ENCODE peak calls at places on chromosome 14, in six cellular contexts. K is psoas muscle, Y is Peyer's patch, A is neural progenitor cell, G is breast epithelium, M is cardiac muscle cell. E is an unnamed sample. For H3K4me1, the result is how much of the 10 kb centered on the place peaks cover.

GRCh38 chr14:29458547-29458946 is 469.1 kb downstream of the PRKD1 start:
- DNase-seq in Y (no peak), M (no peak), G (no peak), A (no peak), K (no peak), E (no peak)

GRCh38 chr14:77707724-77708408 is at the start of the genes ALKBH1 and SLIRP:
- DNase-seq in Y (peak), M (peak), G (peak), K (peak), A (peak), E (peak)

GRCh38 chr14:24238527-24239037 is 3.8 kb downstream of the TINF2 start:
- DNase-seq in M (no peak), K (no peak), A (no peak), Y (no peak), G (no peak), E (no peak)

GRCh38 chr14:78254911-78255431 is 84.8 kb downstream of the NRXN3 start:
- DNase-seq in Y (no peak), M (no peak), K (no peak), A (no peak), G (no peak), E (no peak)

GRCh38 chr14:76546426-76547221 is 170.7 kb downstream of the ESRRB start:
- DNase-seq in G (no peak), M (peak), K (no peak), A (peak), Y (no peak), E (no peak)

GRCh38 chr14:55802986-55803431 is 223.0 kb downstream of the KTN1 start:
- DNase-seq in A (no peak), M (no peak), Y (no peak), G (no peak), K (no peak), E (no peak)

GRCh38 chr14:105312973-105313372 is 1.6 kb upstream of the PACS2 start:
- DNase-seq in K (no peak), Y (no peak), M (no peak), G (no peak), A (no peak), E (no peak)

GRCh38 chr14:76867536-76868452 is 41.6 kb downstream of the LRRC74A start:
- DNase-seq in K (no peak), G (no peak), Y (peak), A (no peak), M (no peak), E (no peak)

GRCh38 chr14:65044596-65044959 is 57.7 kb downstream of the MAX start:
- DNase-seq in Y (no peak), A (no peak), G (no peak), K (no peak), M (no peak), E (no peak)

GRCh38 chr14:94471045-94471444 is 5.0 kb downstream of the SERPINA9 start:
- DNase-seq in Y (no peak), M (no peak), G (no peak), A (no peak), K (no peak), E (no peak)

GRCh38 chr14:64562432-64562831 is 12.7 kb downstream of the PPP1R36 start:
- DNase-seq in Y (no peak), M (no peak), G (no peak), K (no peak), A (no peak), E (no peak)

GRCh38 chr14:21040370-21040925 is 1.7 kb upstream of the RNASE7 start:
- DNase-seq in G (no peak), M (no peak), K (no peak), A (no peak), Y (no peak), E (no peak)
- H3K4me1 ChIP-seq in G (under half), M (under half), K (half or more), A (under half), Y (under half), E (under half)

DNA sequence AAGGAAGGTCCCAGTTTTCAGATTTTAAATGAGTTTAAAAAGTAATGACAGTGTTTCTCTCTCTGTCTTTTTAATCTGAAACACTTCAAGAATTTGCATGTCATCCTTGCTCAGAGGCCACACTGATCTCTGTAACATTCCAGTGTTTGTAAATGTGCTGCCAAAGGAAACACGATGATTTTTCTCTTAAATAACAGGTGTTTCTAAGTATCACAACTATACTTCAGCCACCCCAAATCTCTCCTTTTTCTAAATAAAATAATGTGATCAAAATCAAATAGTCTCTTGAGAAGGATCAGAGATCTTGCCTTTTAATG is 3.3 kb upstream of the GALC start:
- DNase-seq in G (no peak), A (no peak), M (no peak), Y (no peak), K (no peak), E (no peak)
- H3K4me1 ChIP-seq in G (under half), A (under half), M (under half), Y (under half), K (under half), E (under half)

GRCh38 chr14:75452324-75452723 is 24.5 kb downstream of the JDP2 start:
- DNase-seq in A (no peak), Y (no peak), G (no peak), M (no peak), K (no peak), E (no peak)

GRCh38 chr14:75453817-75454434 is 26.1 kb downstream of the JDP2 start:
- DNase-seq in K (no peak), M (no peak), G (no peak), A (peak), Y (peak), E (no peak)

GRCh38 chr14:75450381-75451276 is 22.8 kb downstream of the JDP2 start:
- DNase-seq in K (peak), Y (no peak), A (no peak), G (peak), M (no peak), E (no peak)

GRCh38 chr14:75454963-75455546 is 27.2 kb downstream of the JDP2 start:
- DNase-seq in A (no peak), K (peak), M (peak), Y (no peak), G (peak), E (no peak)

DNA sequence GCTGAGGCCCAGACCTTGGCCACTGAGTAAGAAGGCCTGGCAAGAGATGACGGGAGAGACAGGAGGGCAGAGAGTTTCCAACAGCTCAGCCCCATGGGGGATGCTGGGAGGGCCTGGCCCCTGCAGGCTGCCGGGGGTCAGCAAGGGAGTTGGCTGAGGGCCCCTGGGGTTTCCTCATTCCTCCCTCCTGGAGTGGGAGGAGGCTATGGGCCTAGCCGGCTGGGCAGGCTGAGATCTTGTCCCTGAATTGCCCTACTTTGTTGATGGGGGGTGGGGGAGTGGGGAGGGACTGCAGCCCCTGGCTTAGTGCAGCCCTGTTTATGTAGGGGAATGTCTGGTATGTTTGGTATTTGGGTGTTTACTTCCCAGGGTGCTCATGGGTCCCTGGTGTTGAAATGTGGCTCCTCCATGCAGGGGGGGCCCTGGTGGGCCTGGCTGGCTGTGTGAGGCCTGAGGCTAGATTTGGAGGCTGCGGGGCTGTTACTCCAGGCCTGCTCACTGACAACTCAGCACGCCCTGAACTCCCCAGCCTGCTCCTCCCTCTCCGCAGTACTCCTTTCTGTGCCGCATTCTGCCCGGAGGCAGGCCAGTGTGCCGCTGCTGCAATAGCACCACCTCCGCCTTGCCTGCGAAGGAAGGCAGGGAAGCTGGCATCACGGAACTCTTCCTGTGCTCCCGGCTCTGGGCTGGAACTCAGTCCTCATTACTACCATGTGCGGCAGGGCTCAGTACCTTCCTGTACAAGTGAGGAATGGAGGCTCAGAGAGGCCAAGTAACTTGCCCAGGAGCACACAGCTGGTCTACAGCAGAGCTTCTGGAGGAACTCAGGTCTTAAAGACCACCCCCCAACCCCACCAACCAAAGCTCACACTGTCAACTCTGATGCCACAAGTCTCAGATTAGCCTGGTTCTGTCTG is 25.3 kb downstream of the JDP2 start:
- DNase-seq in K (peak), M (peak), G (peak), A (peak), Y (no peak), E (no peak)
- H3K4me1 ChIP-seq in K (half or more), M (under half), G (under half), A (under half), Y (half or more), E (under half)

GRCh38 chr14:53609009-53609408 is 347.6 kb downstream of the BMP4 start:
- DNase-seq in M (no peak), K (no peak), Y (no peak), A (no peak), G (no peak), E (no peak)
- H3K4me1 ChIP-seq in M (under half), K (under half), Y (under half), A (under half), G (under half), E (under half)

DNA sequence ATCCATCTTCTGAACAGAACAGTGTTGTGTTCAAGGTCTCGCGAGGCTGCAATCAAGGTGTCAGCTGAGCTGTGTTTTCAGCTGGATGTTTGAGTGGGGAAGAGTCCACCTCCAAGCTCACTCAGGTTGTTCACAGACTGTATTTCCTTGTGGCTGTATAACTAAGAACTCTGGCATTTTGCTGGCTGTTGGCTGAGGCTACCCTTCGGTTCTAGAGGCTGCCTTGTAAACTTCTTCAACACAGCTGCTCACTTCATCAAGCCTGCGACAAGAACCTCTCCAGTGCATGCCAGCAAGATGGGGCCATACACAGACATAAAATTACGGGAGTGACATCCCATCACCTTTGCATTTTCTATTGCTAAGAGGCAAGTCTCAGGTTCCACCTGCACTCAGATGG is 12.7 kb downstream of the FOS start:
- DNase-seq in K (no peak), M (no peak), G (no peak), Y (no peak), A (no peak), E (no peak)
- H3K4me1 ChIP-seq in K (under half), M (under half), G (under half), Y (under half), A (under half), E (under half)

DNA sequence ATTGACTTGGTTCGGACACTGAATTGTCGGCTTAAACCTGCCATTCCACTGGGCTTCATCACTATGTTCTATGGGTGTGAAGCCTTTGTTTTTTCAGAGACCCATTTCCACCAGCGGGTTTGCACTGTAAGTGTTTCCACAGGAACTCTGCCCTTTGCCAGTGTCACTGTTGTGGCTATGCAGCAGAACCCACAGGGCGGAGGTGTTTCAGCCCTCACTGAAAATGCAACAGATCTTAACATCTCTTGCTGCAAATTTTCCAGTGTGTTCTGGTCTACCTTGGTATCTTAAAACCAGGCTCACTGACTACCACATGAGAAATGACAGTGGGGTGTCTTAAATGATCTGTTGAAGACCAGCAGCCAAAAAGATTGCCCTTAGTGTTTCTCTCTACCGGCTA is 21.1 kb downstream of the PRKCH start:
- DNase-seq in G (no peak), Y (peak), M (no peak), A (no peak), K (no peak), E (peak)
- H3K4me1 ChIP-seq in G (under half), Y (under half), M (half or more), A (under half), K (under half), E (half or more)

DNA sequence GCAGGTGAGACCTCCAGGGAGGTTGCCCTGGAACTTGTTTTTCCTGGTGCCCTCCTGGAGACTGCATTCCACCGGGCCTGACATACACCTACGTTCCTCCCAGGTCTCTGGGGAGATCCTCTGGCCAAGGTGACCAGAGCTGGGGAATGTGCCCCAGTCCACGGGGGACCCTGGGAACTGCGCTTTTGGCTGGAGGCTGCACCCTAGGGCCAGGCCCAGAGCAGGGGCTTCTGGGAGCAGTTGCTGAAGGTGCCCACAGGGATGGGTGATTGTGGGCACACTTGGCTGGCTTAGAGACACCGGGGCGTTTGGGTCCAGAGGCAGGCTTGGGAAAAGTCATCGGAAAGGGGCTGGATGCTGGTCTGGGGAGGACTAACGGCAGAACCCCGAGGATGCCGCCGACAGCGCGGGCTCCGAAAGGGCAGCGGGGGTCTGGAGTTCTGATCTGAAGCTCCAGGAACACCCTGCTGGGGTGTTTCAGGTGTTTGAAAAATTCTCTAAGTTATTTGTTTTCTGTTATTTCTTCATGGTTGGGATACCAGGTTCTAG is 36.5 kb upstream of the TDRD9 start:
- DNase-seq in G (no peak), M (no peak), Y (no peak), K (no peak), A (no peak), E (no peak)
- H3K4me1 ChIP-seq in G (under half), M (under half), Y (half or more), K (under half), A (under half), E (under half)

GRCh38 chr14:82886670-82887069 is 1353.0 kb upstream of the SEL1L start:
- DNase-seq in M (no peak), G (no peak), Y (no peak), A (no peak), K (no peak), E (no peak)
- H3K4me1 ChIP-seq in M (under half), G (under half), Y (under half), A (under half), K (under half), E (under half)

DNA sequence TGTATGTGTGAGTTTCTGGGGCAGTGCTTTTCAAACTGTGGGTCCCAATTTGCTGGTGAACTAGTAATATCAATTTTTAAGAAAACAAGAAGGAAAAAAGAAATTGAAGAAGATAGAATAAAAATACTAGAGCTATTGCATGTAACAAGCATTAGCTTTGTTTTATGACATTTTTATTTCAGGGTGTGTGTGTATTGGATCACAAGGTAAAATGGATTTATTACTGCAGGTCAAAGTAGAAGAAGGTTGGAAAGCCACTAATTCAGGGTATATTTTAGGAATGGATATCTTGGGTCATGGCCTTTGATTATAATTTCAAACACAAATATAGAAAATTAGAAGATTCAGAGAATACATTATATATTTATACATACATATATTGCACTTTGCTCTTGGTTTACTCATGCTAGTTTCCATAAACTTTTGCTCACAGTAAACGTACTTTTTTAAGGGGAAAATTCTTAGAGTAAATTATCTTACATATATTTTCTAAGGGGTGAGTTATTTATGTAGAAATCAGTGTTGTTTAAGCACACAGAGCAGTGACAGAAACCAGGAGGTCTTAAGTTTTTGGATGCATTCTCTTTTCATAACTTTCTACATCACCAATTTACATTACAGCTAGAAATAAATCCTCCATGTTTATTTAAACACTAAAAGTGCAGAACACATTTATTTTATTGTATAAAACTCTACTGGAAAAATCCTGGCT is 34.5 kb upstream of the PPM1A start:
- DNase-seq in G (no peak), A (no peak), K (no peak), M (no peak), Y (no peak), E (no peak)
- H3K4me1 ChIP-seq in G (under half), A (under half), K (under half), M (under half), Y (under half), E (under half)

DNA sequence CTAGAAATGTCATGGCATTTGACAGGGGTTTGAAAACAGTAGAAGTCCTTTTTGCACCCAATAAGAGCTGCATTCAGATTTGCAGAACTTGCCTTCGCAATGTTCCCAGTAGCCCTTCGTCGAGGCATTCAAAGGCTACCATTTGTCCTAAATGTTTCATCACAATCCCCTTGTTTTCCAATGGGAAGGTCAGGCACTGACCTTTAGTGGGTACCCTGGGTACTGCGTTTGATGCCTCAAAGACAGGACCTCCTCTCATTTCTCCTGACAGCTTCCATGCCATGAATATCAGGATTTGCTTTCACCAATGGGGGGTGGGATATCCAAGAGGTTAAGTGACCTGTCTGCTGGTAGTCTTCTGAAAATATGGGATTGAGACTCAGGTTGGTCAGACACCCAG is 1063.1 kb downstream of the BCL11B start:
- DNase-seq in Y (no peak), A (no peak), G (no peak), K (no peak), M (no peak), E (no peak)
- H3K4me1 ChIP-seq in Y (under half), A (under half), G (under half), K (under half), M (under half), E (under half)